ENCODE peak calls at places on chromosomes 16 and 17, in six cellular contexts. One of them, this sample, is unnamed.

GRCh38 chr17:38706625-38707298 is 1.7 kb downstream of the MLLT6 start:
- DNase-seq in lung microvascular endothelial cell: no peak
- DNase-seq in T-helper 17 cell: peak; percentile 23
- DNase-seq in C1 segment of cervical spinal cord: no peak
- DNase-seq in bronchial epithelial cell: no peak
- DNase-seq in T follicular helper cell: peak; percentile 15
- DNase-seq in this sample: peak; percentile 64

GRCh38 chr17:65231086-65231485 is 93.9 kb downstream of the RGS9 start:
- DNase-seq in C1 segment of cervical spinal cord: no peak
- DNase-seq in T follicular helper cell: no peak
- DNase-seq in T-helper 17 cell: no peak
- DNase-seq in lung microvascular endothelial cell: no peak
- DNase-seq in bronchial epithelial cell: no peak
- DNase-seq in this sample: peak; percentile 49

GRCh38 chr17:5640726-5641125 is 56.4 kb upstream of the NLRP1 start:
- DNase-seq in lung microvascular endothelial cell: no peak
- DNase-seq in C1 segment of cervical spinal cord: no peak
- DNase-seq in T follicular helper cell: no peak
- DNase-seq in bronchial epithelial cell: no peak
- DNase-seq in T-helper 17 cell: no peak
- DNase-seq in this sample: no peak

GRCh38 chr16:23254338-23254737 is 47.8 kb upstream of the SCNN1B start:
- DNase-seq in T-helper 17 cell: no peak
- DNase-seq in T follicular helper cell: no peak
- DNase-seq in bronchial epithelial cell: no peak
- DNase-seq in lung microvascular endothelial cell: no peak
- DNase-seq in C1 segment of cervical spinal cord: no peak
- DNase-seq in this sample: no peak

GRCh38 chr16:16868727-16869126 is 489.8 kb downstream of the NPIPA7 start:
- DNase-seq in bronchial epithelial cell: no peak
- DNase-seq in T follicular helper cell: no peak
- DNase-seq in C1 segment of cervical spinal cord: no peak
- DNase-seq in lung microvascular endothelial cell: no peak
- DNase-seq in T-helper 17 cell: no peak
- DNase-seq in this sample: no peak

GRCh38 chr16:71537643-71538042 is 11.4 kb downstream of the CHST4 start:
- DNase-seq in C1 segment of cervical spinal cord: no peak
- DNase-seq in lung microvascular endothelial cell: peak; percentile 55
- DNase-seq in T follicular helper cell: peak; percentile 3
- DNase-seq in T-helper 17 cell: no peak
- DNase-seq in bronchial epithelial cell: peak; percentile 60
- DNase-seq in this sample: peak; percentile 83

GRCh38 chr17:80872999-80873951 is 118.4 kb upstream of the CHMP6 start:
- DNase-seq in lung microvascular endothelial cell: no peak
- DNase-seq in T-helper 17 cell: no peak
- DNase-seq in bronchial epithelial cell: no peak
- DNase-seq in C1 segment of cervical spinal cord: no peak
- DNase-seq in T follicular helper cell: no peak
- DNase-seq in this sample: no peak

GRCh38 chr17:58121925-58122324 is 26.3 kb upstream of the OR4D1 start:
- DNase-seq in C1 segment of cervical spinal cord: no peak
- DNase-seq in bronchial epithelial cell: peak; percentile 35
- DNase-seq in lung microvascular endothelial cell: peak; percentile 16
- DNase-seq in T-helper 17 cell: no peak
- DNase-seq in T follicular helper cell: peak; percentile 25
- DNase-seq in this sample: peak; percentile 61

GRCh38 chr17:7854851-7855642 is at the start of gene TMEM88:
- DNase-seq in T follicular helper cell: no peak
- DNase-seq in bronchial epithelial cell: no peak
- DNase-seq in lung microvascular endothelial cell: peak; percentile 49
- DNase-seq in C1 segment of cervical spinal cord: no peak
- DNase-seq in T-helper 17 cell: no peak
- DNase-seq in this sample: peak; percentile 58

GRCh38 chr16:73152731-73153130 is 104.8 kb upstream of the ZFHX3 start:
- DNase-seq in lung microvascular endothelial cell: peak; percentile 19
- DNase-seq in T-helper 17 cell: no peak
- DNase-seq in C1 segment of cervical spinal cord: no peak
- DNase-seq in bronchial epithelial cell: no peak
- DNase-seq in T follicular helper cell: no peak
- DNase-seq in this sample: no peak

GRCh38 chr17:73420897-73421296 is 109.1 kb upstream of the CDC42EP4 start:
- DNase-seq in C1 segment of cervical spinal cord: no peak
- DNase-seq in T-helper 17 cell: no peak
- DNase-seq in lung microvascular endothelial cell: peak; percentile 12
- DNase-seq in bronchial epithelial cell: peak; percentile 89
- DNase-seq in T follicular helper cell: no peak
- DNase-seq in this sample: no peak

GRCh38 chr16:518858-519257 is 8.7 kb upstream of the CAPN15 start:
- DNase-seq in C1 segment of cervical spinal cord: no peak
- DNase-seq in T follicular helper cell: no peak
- DNase-seq in T-helper 17 cell: no peak
- DNase-seq in bronchial epithelial cell: no peak
- DNase-seq in lung microvascular endothelial cell: no peak
- DNase-seq in this sample: no peak

GRCh38 chr17:76791053-76791980 is 53.4 kb downstream of the MFSD11 start:
- DNase-seq in lung microvascular endothelial cell: peak; percentile 14
- DNase-seq in bronchial epithelial cell: peak; percentile 44
- DNase-seq in T-helper 17 cell: peak; percentile 12
- DNase-seq in C1 segment of cervical spinal cord: no peak
- DNase-seq in T follicular helper cell: no peak
- DNase-seq in this sample: no peak

GRCh38 chr17:6478486-6478885 is 34.2 kb downstream of the PIMREG start:
- DNase-seq in lung microvascular endothelial cell: no peak
- DNase-seq in C1 segment of cervical spinal cord: no peak
- DNase-seq in bronchial epithelial cell: no peak
- DNase-seq in T follicular helper cell: no peak
- DNase-seq in T-helper 17 cell: no peak
- DNase-seq in this sample: no peak

GRCh38 chr16:751152-752007 is 9.2 kb upstream of the MSLN start:
- DNase-seq in C1 segment of cervical spinal cord: no peak
- DNase-seq in lung microvascular endothelial cell: no peak
- DNase-seq in bronchial epithelial cell: no peak
- DNase-seq in T-helper 17 cell: no peak
- DNase-seq in T follicular helper cell: no peak
- DNase-seq in this sample: no peak

GRCh38 chr16:17205279-17206139 is 265.3 kb downstream of the XYLT1 start:
- DNase-seq in T follicular helper cell: no peak
- DNase-seq in T-helper 17 cell: no peak
- DNase-seq in C1 segment of cervical spinal cord: no peak
- DNase-seq in bronchial epithelial cell: no peak
- DNase-seq in lung microvascular endothelial cell: no peak
- DNase-seq in this sample: no peak

GRCh38 chr16:73054732-73055481 is 7.0 kb upstream of the ZFHX3 start:
- DNase-seq in T-helper 17 cell: no peak
- DNase-seq in C1 segment of cervical spinal cord: no peak
- DNase-seq in lung microvascular endothelial cell: peak; percentile 64
- DNase-seq in bronchial epithelial cell: peak; percentile 68
- DNase-seq in T follicular helper cell: no peak
- DNase-seq in this sample: no peak

GRCh38 chr16:60674241-60674640 is 1362.0 kb downstream of the CDH8 start:
- DNase-seq in T follicular helper cell: no peak
- DNase-seq in T-helper 17 cell: no peak
- DNase-seq in bronchial epithelial cell: no peak
- DNase-seq in C1 segment of cervical spinal cord: no peak
- DNase-seq in lung microvascular endothelial cell: no peak
- DNase-seq in this sample: no peak